ENCODE peak calls at places on chromosomes 5 and 9, in six cellular contexts. O is HepG2, J is stomach, I is transverse colon, P is sigmoid colon, A is suprapubic skin. W is an unnamed sample.

GRCh38 chr9:97761879-97762278 is 64.7 kb upstream of the XPA start:
- DNase-seq in O (no peak), J (no peak), I (no peak), P (no peak), A (no peak), W (no peak)

GRCh38 chr5:1105350-1106265 is 6.3 kb downstream of the SLC12A7 start:
- DNase-seq in O (peak; percentile 93), J (peak; percentile 63), I (peak; percentile 88), P (no peak), A (no peak), W (no peak)

GRCh38 chr9:72476617-72477375 is 44.6 kb upstream of the TMC1 start:
- DNase-seq in O (peak; percentile 63), J (peak; percentile 34), I (peak; percentile 40), P (no peak), A (no peak), W (no peak)

GRCh38 chr5:95760291-95761191 is 29.4 kb downstream of the RHOBTB3 start:
- DNase-seq in O (peak; percentile 71), J (no peak), I (no peak), P (no peak), A (no peak), W (no peak)

GRCh38 chr9:95268681-95269080 is 48.8 kb downstream of the FANCC start:
- DNase-seq in O (peak; percentile 69), J (no peak), I (no peak), P (no peak), A (no peak), W (no peak)

GRCh38 chr5:144469106-144469505 is 298.4 kb downstream of the KCTD16 start:
- DNase-seq in O (no peak), J (no peak), I (no peak), P (no peak), A (no peak), W (no peak)

GRCh38 chr5:34603378-34603777 is 52.8 kb upstream of the RAI14 start:
- DNase-seq in O (no peak), J (no peak), I (no peak), P (no peak), A (no peak), W (no peak)

GRCh38 chr9:98916660-98917059 is 27.0 kb upstream of the COL15A1 start:
- DNase-seq in O (no peak), J (no peak), I (peak; percentile 22), P (peak; percentile 88), A (no peak), W (no peak)

GRCh38 chr5:67985686-67986387 is 229.7 kb upstream of the PIK3R1 start:
- DNase-seq in O (no peak), J (no peak), I (no peak), P (no peak), A (no peak), W (no peak)

GRCh38 chr9:75152416-75152815 is 64.1 kb downstream of the OSTF1 start:
- DNase-seq in O (no peak), J (no peak), I (no peak), P (no peak), A (no peak), W (no peak)

GRCh38 chr5:38780950-38781349 is 64.9 kb upstream of the OSMR start:
- DNase-seq in O (no peak), J (peak; percentile 53), I (peak; percentile 42), P (peak; percentile 86), A (peak; percentile 72), W (no peak)

GRCh38 chr5:75524071-75524470 is 12.4 kb downstream of the POLK start:
- DNase-seq in O (no peak), J (no peak), I (no peak), P (no peak), A (no peak), W (no peak)

GRCh38 chr5:59767753-59768159 is 125.8 kb downstream of the PDE4D start:
- DNase-seq in O (no peak), J (no peak), I (no peak), P (no peak), A (no peak), W (no peak)

GRCh38 chr9:16928179-16928945 is 57.9 kb upstream of the BNC2 start:
- DNase-seq in O (no peak), J (no peak), I (no peak), P (no peak), A (no peak), W (peak; percentile 29)

GRCh38 chr5:99945706-99946442 is 589.3 kb upstream of the FAM174A start:
- DNase-seq in O (no peak), J (no peak), I (no peak), P (no peak), A (no peak), W (no peak)

GRCh38 chr9:114501786-114502682 is 3.2 kb downstream of the WHRN start:
- DNase-seq in O (peak; percentile 48), J (no peak), I (no peak), P (no peak), A (no peak), W (no peak)

GRCh38 chr5:172078027-172078426 is 71.6 kb upstream of the FBXW11 start:
- DNase-seq in O (no peak), J (peak; percentile 34), I (peak; percentile 43), P (peak; percentile 24), A (no peak), W (no peak)

GRCh38 chr9:135648494-135649410 is 9.4 kb upstream of the GLT6D1 start:
- DNase-seq in O (no peak), J (no peak), I (no peak), P (no peak), A (no peak), W (peak; percentile 19)
- H3K9me3 ChIP-seq in O (peaks cover 62% of the 10 kb centered on the region), J (peaks cover 61% of the 10 kb centered on the region), I (peaks cover 39% of the 10 kb centered on the region), P (peaks cover 36% of the 10 kb centered on the region), A (peaks cover 33% of the 10 kb centered on the region), W (no peaks in the 10 kb centered on the region)

GRCh38 chr5:10602031-10602806 is 38.3 kb downstream of the ANKRD33B start:
- DNase-seq in O (no peak), J (no peak), I (no peak), P (no peak), A (no peak), W (no peak)
- TF ChIP-seq EP300 in O (no peak), J (no peak), I (no peak), P (no peak), A (no peak), W (no peak)

DNA sequence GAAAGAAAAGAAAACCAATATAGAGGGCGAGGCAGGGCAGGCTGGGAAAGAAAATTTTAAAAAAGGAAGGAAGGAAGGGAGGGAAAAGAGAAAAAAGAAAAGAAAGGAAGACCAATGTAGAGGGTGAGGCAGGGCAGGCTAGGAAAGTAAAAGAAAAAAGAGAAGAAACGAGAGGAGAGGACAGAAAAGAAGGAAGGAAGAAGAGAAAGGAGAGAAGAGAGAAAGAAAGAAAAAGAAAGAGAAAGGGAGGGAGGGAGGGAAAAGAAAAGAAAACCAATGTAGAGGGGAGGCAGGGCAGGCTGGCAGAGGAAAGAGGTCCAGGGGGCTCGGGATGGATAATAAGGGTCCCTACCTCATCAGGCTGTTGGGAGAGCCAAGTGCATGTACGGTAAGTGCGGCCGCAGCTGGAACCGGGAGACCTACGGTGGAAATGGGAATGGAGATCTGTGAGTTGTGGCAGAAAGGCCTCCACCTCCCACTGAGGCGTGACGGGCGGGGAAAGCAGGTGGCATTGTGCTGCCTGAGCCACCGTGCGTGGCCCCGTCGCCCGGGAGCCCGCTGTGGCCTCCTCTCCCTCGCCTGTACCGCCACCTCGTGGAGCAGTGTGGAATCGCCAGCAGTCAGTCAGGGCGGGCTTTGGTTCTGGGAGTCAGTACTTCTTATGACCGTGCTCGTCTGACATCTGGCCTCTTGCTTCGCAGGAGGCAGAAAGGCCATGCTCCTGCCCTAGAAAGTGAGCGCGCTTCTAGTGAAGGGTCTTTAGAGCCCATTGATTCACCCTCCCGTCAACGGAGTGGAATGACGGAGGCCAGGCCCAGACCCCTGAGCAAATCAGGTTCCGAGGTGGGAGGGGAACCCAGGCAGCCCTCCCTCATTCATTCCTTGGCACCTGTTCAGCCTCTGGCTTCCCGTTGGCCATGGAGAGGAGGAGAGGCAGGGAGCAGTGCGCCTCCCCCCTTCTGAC is 10.4 kb upstream of the NHP2 start:
- DNase-seq in O (peak; percentile 58), J (peak; percentile 91), I (peak; percentile 92), P (peak; percentile 89), A (peak; percentile 90), W (peak; percentile 93)
- TF ChIP-seq POLR2AphosphoS5 in O (no peak), J (no peak), I (no peak), P (no peak), A (no peak), W (no peak)

GRCh38 chr9:135272608-135273007 is 185.1 kb downstream of the OLFM1 start:
- DNase-seq in O (no peak), J (no peak), I (no peak), P (no peak), A (no peak), W (no peak)
- H3K9me3 ChIP-seq in O (no peaks in the 10 kb centered on the region), J (no peaks in the 10 kb centered on the region), I (no peaks in the 10 kb centered on the region), P (no peaks in the 10 kb centered on the region), A (no peaks in the 10 kb centered on the region), W (no peaks in the 10 kb centered on the region)

DNA sequence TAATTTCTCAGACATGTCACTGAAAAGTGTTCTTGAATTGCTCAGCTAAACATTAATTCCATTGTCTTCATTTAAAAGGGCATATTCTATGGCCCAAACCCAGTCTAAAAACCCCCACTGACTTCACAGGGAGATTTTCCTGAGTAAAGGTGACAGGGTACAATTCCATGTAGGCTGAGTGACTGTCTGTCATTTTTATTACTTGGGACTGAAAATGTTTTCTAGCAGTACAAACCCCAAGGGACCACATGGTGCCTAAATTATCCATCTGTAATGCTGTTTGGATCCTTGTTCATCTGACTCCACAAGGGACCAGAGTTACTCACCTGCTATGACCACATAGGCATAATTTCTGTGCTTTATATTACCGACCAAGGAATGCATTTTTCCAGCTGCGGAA is 349.1 kb downstream of the ZNF608 start:
- DNase-seq in O (no peak), J (no peak), I (no peak), P (no peak), A (no peak), W (no peak)
- TF ChIP-seq EP300 in O (no peak), J (no peak), I (no peak), P (no peak), A (no peak), W (no peak)

GRCh38 chr5:122753500-122753899 is 21.4 kb upstream of the SNX2 start:
- DNase-seq in O (no peak), J (no peak), I (no peak), P (no peak), A (no peak), W (no peak)

GRCh38 chr5:122757268-122757667 is 17.6 kb upstream of the SNX2 start:
- DNase-seq in O (no peak), J (no peak), I (no peak), P (no peak), A (no peak), W (no peak)

GRCh38 chr5:122755740-122756139 is 19.1 kb upstream of the SNX2 start:
- DNase-seq in O (no peak), J (no peak), I (no peak), P (no peak), A (no peak), W (no peak)

GRCh38 chr5:122759310-122759709 is 15.6 kb upstream of the SNX2 start:
- DNase-seq in O (no peak), J (no peak), I (no peak), P (no peak), A (no peak), W (no peak)

DNA sequence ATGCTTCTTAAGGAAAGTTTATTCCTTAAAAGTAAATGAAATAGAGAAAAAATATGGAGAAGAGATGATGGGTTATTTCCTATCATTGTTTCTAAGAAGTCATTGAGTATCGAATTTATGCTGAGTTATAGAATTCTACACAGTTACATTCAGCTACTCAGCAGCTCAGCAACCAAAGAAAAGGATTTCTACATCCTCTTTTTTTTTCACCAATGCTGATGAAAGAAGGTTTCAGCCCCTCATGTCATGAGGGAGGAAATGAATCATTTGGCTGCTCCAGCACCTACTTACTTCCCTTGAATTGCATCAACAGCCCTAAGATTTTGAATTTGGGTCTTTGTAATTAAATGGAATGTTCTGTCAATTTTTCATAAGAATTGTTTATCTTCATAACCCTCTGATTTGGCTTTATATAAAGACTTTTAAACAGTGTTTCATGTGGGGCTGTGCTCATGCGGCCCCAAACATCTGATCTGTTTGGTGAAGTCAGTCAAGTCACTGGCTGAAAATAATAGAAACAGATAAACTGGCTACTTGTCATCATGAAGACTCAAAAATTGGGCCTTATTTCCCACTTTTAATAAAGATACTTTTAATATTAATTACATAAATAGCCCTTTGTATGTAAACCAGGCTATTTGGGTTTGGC is 18.5 kb upstream of the SNX2 start:
- DNase-seq in O (no peak), J (no peak), I (no peak), P (no peak), A (no peak), W (no peak)
- TF ChIP-seq POLR2AphosphoS5 in O (no peak), J (no peak), I (no peak), P (no peak), A (no peak), W (no peak)

W was measured in esophagus muscularis mucosa.